ENCODE peak calls at places on chromosomes 16 and 17, in seven cellular contexts. Z is A549, V is adrenal gland, Y is Peyer's patch, U is ovary, D is uterus, E is transverse colon. P is an unnamed sample.
A peak's percentile ranks its signal among the peaks of the same experiment; 100 is the strongest.

GRCh38 chr17:7132511-7133094 is 18.0 kb upstream of the ASGR2 start:
- DNase-seq in D (no peak), Y (no peak), U (no peak), V (no peak), Z (no peak), E (peak; percentile 27), P (no peak)

GRCh38 chr16:16014329-16015224 is 65.2 kb downstream of the ABCC1 start:
- DNase-seq in Z (peak; percentile 92), D (peak; percentile 41), U (peak; percentile 23), V (peak; percentile 37), Y (no peak), E (peak; percentile 24), P (no peak)

GRCh38 chr17:9208381-9208780 is 187.1 kb downstream of the NTN1 start:
- DNase-seq in Z (no peak), D (no peak), V (no peak), Y (no peak), E (no peak), U (no peak), P (no peak)

GRCh38 chr16:51763072-51763658 is 612.1 kb upstream of the SALL1 start:
- DNase-seq in D (no peak), Z (no peak), E (no peak), Y (no peak), V (no peak), U (no peak), P (no peak)

GRCh38 chr16:17334096-17334495 is 136.7 kb downstream of the XYLT1 start:
- DNase-seq in V (peak; percentile 55), U (no peak), Y (no peak), E (no peak), Z (no peak), D (no peak), P (no peak)

GRCh38 chr17:73498176-73498575 is 146.1 kb downstream of the SDK2 start:
- DNase-seq in Z (no peak), V (no peak), E (no peak), Y (no peak), U (no peak), D (no peak), P (no peak)

GRCh38 chr16:49625311-49626035 is 230.4 kb downstream of the ZNF423 start:
- DNase-seq in Y (no peak), E (no peak), Z (no peak), U (no peak), V (no peak), D (no peak), P (no peak)

GRCh38 chr17:77963441-77963840 is 4.9 kb downstream of the TNRC6C start:
- DNase-seq in D (peak; percentile 50), V (peak; percentile 72), E (peak; percentile 35), U (peak; percentile 44), Z (no peak), Y (peak; percentile 63), P (no peak)

GRCh38 chr17:512926-513325 is 160.3 kb upstream of the RPH3AL start:
- DNase-seq in Y (no peak), Z (no peak), E (no peak), U (peak; percentile 42), V (no peak), D (peak; percentile 70), P (no peak)

GRCh38 chr17:79033741-79034501 is 10.0 kb downstream of the C1QTNF1 start:
- DNase-seq in E (no peak), D (no peak), U (peak; percentile 63), V (no peak), Y (peak; percentile 45), Z (no peak), P (no peak)

GRCh38 chr17:46121165-46121764 is 72.0 kb downstream of the KANSL1 start:
- DNase-seq in D (no peak), U (no peak), Y (no peak), E (no peak), V (no peak), Z (no peak), P (no peak)

GRCh38 chr16:20851601-20852000 is 45.3 kb downstream of the REXO5 start:
- DNase-seq in E (peak; percentile 66), Y (peak; percentile 69), U (peak; percentile 83), V (peak; percentile 75), D (peak; percentile 89), Z (peak; percentile 82), P (no peak)

GRCh38 chr16:22162658-22163009 is 328 bp downstream of the SDR42E2 start:
- DNase-seq in E (no peak), U (no peak), Z (no peak), D (no peak), Y (no peak), V (no peak), P (no peak)

GRCh38 chr17:59149841-59150511 is 5.0 kb downstream of the SKA2 start:
- DNase-seq in Y (no peak), E (no peak), V (no peak), U (no peak), D (no peak), Z (peak; percentile 10), P (no peak)

GRCh38 chr17:59361916-59362810 is 30.7 kb downstream of the YPEL2 start:
- DNase-seq in Z (no peak), U (no peak), E (no peak), Y (peak; percentile 66), D (no peak), V (peak; percentile 63), P (no peak)

GRCh38 chr16:50267651-50268050 is 1.3 kb downstream of the ADCY7 start:
- DNase-seq in Z (no peak), D (no peak), U (no peak), V (no peak), E (no peak), Y (peak; percentile 52), P (no peak)

GRCh38 chr17:15384142-15384803 is 42.9 kb upstream of the TEKT3 start:
- DNase-seq in D (peak; percentile 37), V (peak; percentile 51), Z (no peak), E (peak; percentile 28), Y (peak; percentile 54), U (peak; percentile 51), P (no peak)

GRCh38 chr16:861446-861845 is 60.9 kb upstream of the GNG13 start:
- DNase-seq in D (no peak), Z (no peak), U (no peak), V (no peak), E (no peak), Y (no peak), P (no peak)

GRCh38 chr17:81034779-81035388 is at the start of gene BAIAP2:
- DNase-seq in U (peak; percentile 98), D (peak; percentile 96), Z (peak; percentile 95), E (peak; percentile 97), V (peak; percentile 99), Y (peak; percentile 97), P (peak; percentile 82)

GRCh38 chr16:87165151-87165550 is 152.0 kb downstream of the C16orf95 start:
- DNase-seq in D (no peak), E (no peak), U (no peak), Z (no peak), Y (no peak), V (no peak), P (no peak)

GRCh38 chr17:50199651-50200446 is 1.6 kb downstream of the COL1A1 start:
- DNase-seq in V (peak; percentile 82), Y (peak; percentile 90), U (peak; percentile 98), D (peak; percentile 99), E (peak; percentile 91), Z (peak; percentile 91), P (peak; percentile 41)

GRCh38 chr16:89248196-89249005 is 30.9 kb downstream of the ZNF778 start:
- DNase-seq in D (no peak), Z (no peak), E (no peak), U (peak; percentile 20), Y (no peak), V (no peak), P (no peak)

GRCh38 chr16:89256651-89257254 is 39.2 kb downstream of the ZNF778 start:
- DNase-seq in U (peak; percentile 52), Y (peak; percentile 86), Z (no peak), E (peak; percentile 75), V (peak; percentile 87), D (no peak), P (no peak)

GRCh38 chr16:89257757-89258465 is 40.4 kb downstream of the ZNF778 start:
- DNase-seq in E (no peak), D (no peak), Y (no peak), U (no peak), Z (no peak), V (no peak), P (no peak)

GRCh38 chr16:89257281-89257731 is 39.8 kb downstream of the ZNF778 start:
- DNase-seq in Z (no peak), U (peak; percentile 29), E (no peak), Y (no peak), D (no peak), V (peak; percentile 34), P (no peak)

GRCh38 chr16:89253548-89254287 is 36.2 kb downstream of the ZNF778 start:
- DNase-seq in Z (no peak), E (no peak), Y (no peak), V (no peak), U (no peak), D (no peak), P (no peak)
- TF ChIP-seq POLR2A in Z (no peak), E (no peak), Y (no peak), V (no peak), U (no peak), D (no peak), P (no peak)

DNA sequence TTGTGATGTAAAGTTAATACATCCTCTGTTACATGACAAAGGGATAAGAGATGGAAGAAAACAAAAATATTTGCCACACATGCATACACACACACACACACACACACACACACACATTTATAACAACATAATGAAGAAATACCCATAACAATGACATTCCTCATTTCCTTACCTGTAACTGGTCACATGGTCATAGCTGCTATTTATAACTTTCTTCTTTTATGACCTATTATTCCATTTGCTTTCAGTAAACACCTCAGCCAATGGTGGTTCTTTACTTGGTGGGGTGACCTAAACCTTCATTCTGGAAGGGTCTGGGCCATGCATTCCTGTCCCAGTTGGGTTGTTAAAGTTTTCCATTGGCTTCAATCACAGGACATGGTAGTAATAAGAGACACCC is 5.3 kb downstream of the MT2A start:
- DNase-seq in E (no peak), Z (no peak), D (no peak), V (no peak), Y (no peak), U (no peak), P (no peak)
- H3K4me1 ChIP-seq in E (peaks cover 12% of the 10 kb centered on the region), Z (peaks cover 46% of the 10 kb centered on the region), D (peaks cover 6% of the 10 kb centered on the region), V (peaks cover 41% of the 10 kb centered on the region), Y (peaks cover 28% of the 10 kb centered on the region), U (peaks cover 16% of the 10 kb centered on the region), P (peaks cover 22% of the 10 kb centered on the region)

GRCh38 chr16:30069575-30070462 is 4.3 kb downstream of the ALDOA start:
- DNase-seq in D (peak; percentile 57), Z (no peak), V (peak; percentile 49), E (no peak), U (peak; percentile 53), Y (no peak), P (no peak)
- H3K4me3 ChIP-seq in D (no peak overlapping the region), Z (no peak overlapping the region), V (no peak overlapping the region), E (no peak overlapping the region), U (no peak overlapping the region), Y (no peak overlapping the region), P (peak overlapping the region; percentile 34)

GRCh38 chr16:28609631-28610594 is at the start of gene SULT1A1:
- DNase-seq in D (no peak), Z (no peak), E (peak; percentile 96), U (no peak), Y (peak; percentile 97), V (peak; percentile 80), P (no peak)
- TF ChIP-seq POLR2A in D (no peak), Z (no peak), E (peak; percentile 71), U (no peak), Y (peak; percentile 85), V (no peak), P (no peak)

DNA sequence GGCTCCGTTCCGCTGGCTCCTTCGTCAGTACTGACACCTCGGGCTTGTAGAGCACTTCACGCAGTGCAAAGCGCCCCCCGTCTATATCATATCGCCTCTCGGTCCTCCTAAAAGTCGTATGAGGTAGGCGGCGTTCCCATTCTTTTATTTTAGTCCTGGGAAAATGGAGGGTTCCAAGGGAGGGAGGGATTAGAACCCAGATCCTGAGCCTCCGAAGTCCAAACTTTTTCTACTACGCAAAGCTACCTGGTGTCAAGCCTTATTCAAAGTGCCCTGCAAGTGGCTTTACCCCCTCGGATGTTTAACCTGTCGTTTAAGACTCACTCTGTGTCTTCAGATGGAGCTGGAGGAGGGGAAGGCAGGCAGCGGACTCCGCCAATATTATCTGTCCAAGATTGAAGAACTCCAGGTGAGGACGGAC is 348 bp upstream of the FTSJ3 start:
- DNase-seq in D (no peak), E (no peak), Z (no peak), V (no peak), U (no peak), Y (peak; percentile 40), P (no peak)
- H3K4me1 ChIP-seq in D (peaks cover 10% of the 10 kb centered on the region), E (peaks cover 14% of the 10 kb centered on the region), Z (peaks cover 22% of the 10 kb centered on the region), V (peaks cover 29% of the 10 kb centered on the region), U (peaks cover 3% of the 10 kb centered on the region), Y (peaks cover 22% of the 10 kb centered on the region), P (peaks cover 19% of the 10 kb centered on the region)

P was measured in esophagus squamous epithelium.